ENCODE peak calls at places on chromosomes 7 and 10, in nine cellular contexts. S is right lobe of liver, I is aorta, H is neuronal stem cell, D is GM23248, L is cardiac muscle cell, Y is left ventricle myocardium inferior, O is uterus, J is stomach. K is an unnamed sample.

GRCh38 chr7:80312139-80312661 is 177.6 kb downstream of the GNAI1 start:
- DNase-seq in S (no peak), I (no peak), H (no peak), D (peak; percentile 56), L (no peak), Y (no peak), O (no peak), J (no peak), K (no peak)

GRCh38 chr7:125848157-125848556 is 918.5 kb upstream of the POT1 start:
- DNase-seq in S (no peak), I (no peak), H (no peak), D (no peak), L (no peak), Y (no peak), O (no peak), J (no peak), K (no peak)

GRCh38 chr7:108136191-108136581 is 6.0 kb upstream of the LAMB4 start:
- DNase-seq in S (no peak), I (no peak), H (no peak), D (no peak), L (no peak), Y (no peak), O (no peak), J (no peak), K (no peak)

GRCh38 chr7:73941836-73942551 is 81.0 kb downstream of the TMEM270 start:
- DNase-seq in S (no peak), I (no peak), H (no peak), D (peak; percentile 80), L (no peak), Y (no peak), O (no peak), J (no peak), K (no peak)

GRCh38 chr10:77012811-77013500 is 624.7 kb downstream of the KCNMA1 start:
- DNase-seq in S (no peak), I (peak; percentile 77), H (no peak), D (no peak), L (no peak), Y (no peak), O (no peak), J (no peak), K (no peak)

GRCh38 chr7:14806886-14807285 is 95.7 kb downstream of the DGKB start:
- DNase-seq in S (no peak), I (no peak), H (no peak), D (peak; percentile 65), L (no peak), Y (no peak), O (no peak), J (no peak), K (no peak)

GRCh38 chr10:126233721-126234120 is 154.6 kb downstream of the ADAM12 start:
- DNase-seq in S (no peak), I (no peak), H (no peak), D (no peak), L (no peak), Y (no peak), O (no peak), J (no peak), K (no peak)

GRCh38 chr7:157397751-157398691 is 61.2 kb downstream of the DNAJB6 start:
- DNase-seq in S (no peak), I (peak; percentile 80), H (peak; percentile 27), D (peak; percentile 83), L (peak; percentile 69), Y (peak; percentile 63), O (peak; percentile 52), J (peak; percentile 48), K (peak; percentile 77)

GRCh38 chr10:12484945-12485805 is 135.8 kb downstream of the CAMK1D start:
- DNase-seq in S (no peak), I (peak; percentile 84), H (no peak), D (no peak), L (peak; percentile 65), Y (peak; percentile 32), O (no peak), J (peak; percentile 34), K (no peak)

GRCh38 chr10:48552946-48553564 is 51.8 kb downstream of the ARHGAP22 start:
- DNase-seq in S (no peak), I (no peak), H (no peak), D (no peak), L (no peak), Y (no peak), O (no peak), J (no peak), K (no peak)

GRCh38 chr10:61877882-61878281 is 23.6 kb upstream of the ARID5B start:
- DNase-seq in S (no peak), I (no peak), H (no peak), D (no peak), L (no peak), Y (no peak), O (no peak), J (no peak), K (no peak)

GRCh38 chr7:142463401-142463850 is 205.6 kb upstream of the PRSS58 start:
- DNase-seq in S (no peak), I (no peak), H (no peak), D (peak; percentile 23), L (no peak), Y (no peak), O (no peak), J (no peak), K (no peak)

GRCh38 chr7:114606100-114606499 is 191.5 kb downstream of the FOXP2 start:
- DNase-seq in S (no peak), I (no peak), H (no peak), D (no peak), L (no peak), Y (no peak), O (no peak), J (no peak), K (no peak)

GRCh38 chr10:133453516-133454203 is at the start of gene SCART1:
- DNase-seq in S (no peak), I (no peak), H (no peak), D (no peak), L (no peak), Y (no peak), O (no peak), J (no peak), K (peak; percentile 56)
- H3K9me3 ChIP-seq in S (no peaks in the 10 kb centered on the region), I (no peaks in the 10 kb centered on the region), H (no peaks in the 10 kb centered on the region), D (no peaks in the 10 kb centered on the region), L (no peaks in the 10 kb centered on the region), Y (peaks cover 16% of the 10 kb centered on the region), O (no peaks in the 10 kb centered on the region), J (peaks cover 7% of the 10 kb centered on the region), K (peaks cover 3% of the 10 kb centered on the region)

GRCh38 chr7:149720372-149721083 is 52.9 kb downstream of the ZNF467 start:
- DNase-seq in S (peak; percentile 94), I (peak; percentile 75), H (no peak), D (no peak), L (no peak), Y (peak; percentile 90), O (no peak), J (peak; percentile 86), K (peak; percentile 91)
- H3K36me3 ChIP-seq in S (no peaks in the 10 kb centered on the region), I (no peaks in the 10 kb centered on the region), H (peaks cover 32% of the 10 kb centered on the region), D (no peaks in the 10 kb centered on the region), L (peaks cover 33% of the 10 kb centered on the region), Y (peaks cover 48% of the 10 kb centered on the region), O (no peaks in the 10 kb centered on the region), J (peaks cover 53% of the 10 kb centered on the region), K (peaks cover 7% of the 10 kb centered on the region)

DNA sequence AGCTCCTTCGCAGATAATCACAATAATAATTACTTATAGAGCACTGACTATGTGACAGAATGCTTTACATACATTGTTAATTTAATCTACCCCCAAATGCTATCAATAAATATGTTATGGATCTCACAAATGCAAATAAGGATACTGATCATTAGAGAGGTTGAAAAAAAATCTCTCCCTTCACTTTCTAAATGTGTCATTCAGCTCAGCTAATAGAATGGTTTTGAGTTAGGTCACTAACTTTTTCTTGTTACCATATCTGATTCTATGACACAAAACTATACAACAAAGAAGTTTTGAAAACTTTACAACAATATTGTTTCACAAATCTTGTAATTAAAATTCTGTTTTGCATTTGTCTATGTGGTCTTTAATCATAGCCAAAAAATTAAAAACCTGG is 17.4 kb downstream of the NEUROD6 start:
- DNase-seq in S (no peak), I (no peak), H (no peak), D (no peak), L (no peak), Y (no peak), O (no peak), J (no peak), K (no peak)
- H3K9me3 ChIP-seq in S (no peaks in the 10 kb centered on the region), I (no peaks in the 10 kb centered on the region), H (no peaks in the 10 kb centered on the region), D (no peaks in the 10 kb centered on the region), L (no peaks in the 10 kb centered on the region), Y (no peaks in the 10 kb centered on the region), O (no peaks in the 10 kb centered on the region), J (peaks cover 3% of the 10 kb centered on the region), K (no peaks in the 10 kb centered on the region)

GRCh38 chr7:99195867-99196266 is 12.0 kb downstream of the KPNA7 start:
- DNase-seq in S (no peak), I (no peak), H (no peak), D (no peak), L (no peak), Y (no peak), O (no peak), J (no peak), K (no peak)
- H3K36me3 ChIP-seq in S (no peaks in the 10 kb centered on the region), I (no peaks in the 10 kb centered on the region), H (no peaks in the 10 kb centered on the region), D (no peaks in the 10 kb centered on the region), L (no peaks in the 10 kb centered on the region), Y (no peaks in the 10 kb centered on the region), O (no peaks in the 10 kb centered on the region), J (no peaks in the 10 kb centered on the region), K (no peaks in the 10 kb centered on the region)

GRCh38 chr10:108736111-108736510 is 1187.2 kb downstream of the XPNPEP1 start:
- DNase-seq in S (no peak), I (no peak), H (no peak), D (no peak), L (no peak), Y (no peak), O (no peak), J (no peak), K (no peak)
- H3K9me3 ChIP-seq in S (no peaks in the 10 kb centered on the region), I (peaks cover 2% of the 10 kb centered on the region), H (no peaks in the 10 kb centered on the region), D (no peaks in the 10 kb centered on the region), L (peaks cover 7% of the 10 kb centered on the region), Y (peaks cover 13% of the 10 kb centered on the region), O (no peaks in the 10 kb centered on the region), J (no peaks in the 10 kb centered on the region), K (no peaks in the 10 kb centered on the region)